ENCODE peak calls at places on chromosomes 16 and 17, in ten cellular contexts. S, R, N, U, A, M, Z, J, W and X are unnamed samples.
A peak's percentile ranks its signal among the peaks of the same experiment; 100 is the strongest.

GRCh38 chr17:50478391-50479361 is at the start of gene RSAD1:
- DNase-seq in S (peak; percentile 93), R (peak; percentile 84), N (peak; percentile 81), U (peak; percentile 86), A (peak; percentile 75), M (peak; percentile 76), Z (peak; percentile 96), J (peak; percentile 69), W (peak; percentile 86), X (peak; percentile 90)

GRCh38 chr17:71496552-71496951 is 624.3 kb upstream of the SOX9 start:
- DNase-seq in S (no peak), R (no peak), N (no peak), U (no peak), A (no peak), M (no peak), Z (no peak), J (no peak), W (no peak), X (no peak)

GRCh38 chr16:8959921-8960787 is 3.6 kb downstream of the USP7 start:
- DNase-seq in S (peak; percentile 46), R (peak; percentile 63), N (no peak), U (no peak), A (no peak), M (no peak), Z (no peak), J (no peak), W (peak; percentile 22), X (no peak)

GRCh38 chr16:10343124-10343760 is 42.6 kb upstream of the ATF7IP2 start:
- DNase-seq in S (no peak), R (no peak), N (no peak), U (no peak), A (no peak), M (no peak), Z (peak; percentile 12), J (no peak), W (no peak), X (no peak)

GRCh38 chr17:32279933-32280716 is 14.5 kb downstream of the RHBDL3 start:
- DNase-seq in S (no peak), R (no peak), N (no peak), U (no peak), A (no peak), M (no peak), Z (no peak), J (no peak), W (no peak), X (no peak)

GRCh38 chr17:50533720-50534148 is 1.2 kb downstream of the EPN3 start:
- DNase-seq in S (no peak), R (no peak), N (no peak), U (no peak), A (no peak), M (no peak), Z (no peak), J (peak; percentile 44), W (no peak), X (peak; percentile 48)

GRCh38 chr17:77886387-77886728 is 72.1 kb upstream of the TNRC6C start:
- DNase-seq in S (no peak), R (peak; percentile 33), N (no peak), U (peak; percentile 8), A (no peak), M (no peak), Z (peak; percentile 33), J (no peak), W (no peak), X (no peak)

GRCh38 chr17:78878871-78879270 is 24.1 kb downstream of the CEP295NL start:
- DNase-seq in S (no peak), R (no peak), N (no peak), U (no peak), A (no peak), M (no peak), Z (no peak), J (no peak), W (no peak), X (no peak)

GRCh38 chr16:54434859-54435258 is 148.3 kb upstream of the IRX3 start:
- DNase-seq in S (no peak), R (no peak), N (no peak), U (no peak), A (no peak), M (no peak), Z (no peak), J (no peak), W (no peak), X (no peak)

GRCh38 chr17:37741334-37742113 is 3.3 kb downstream of the HNF1B start:
- DNase-seq in S (no peak), R (no peak), N (no peak), U (no peak), A (no peak), M (no peak), Z (no peak), J (no peak), W (no peak), X (no peak)

GRCh38 chr17:40464392-40464855 is 21.2 kb downstream of the IGFBP4 start:
- DNase-seq in S (no peak), R (no peak), N (no peak), U (no peak), A (no peak), M (no peak), Z (peak; percentile 79), J (no peak), W (no peak), X (no peak)

GRCh38 chr17:31696184-31696602 is 162.9 kb downstream of the COPRS start:
- DNase-seq in S (no peak), R (no peak), N (no peak), U (no peak), A (no peak), M (no peak), Z (no peak), J (no peak), W (no peak), X (peak; percentile 71)

GRCh38 chr16:1413684-1414531 is 596 bp downstream of the UNKL start:
- DNase-seq in S (peak; percentile 37), R (peak; percentile 74), N (peak; percentile 80), U (peak; percentile 56), A (peak; percentile 45), M (peak; percentile 41), Z (peak; percentile 79), J (no peak), W (peak; percentile 70), X (peak; percentile 29)

GRCh38 chr16:75472908-75473877 is 8.7 kb upstream of the TMEM170A start:
- DNase-seq in S (no peak), R (no peak), N (no peak), U (no peak), A (no peak), M (no peak), Z (no peak), J (no peak), W (no peak), X (no peak)

GRCh38 chr16:84843149-84844048 is 23.6 kb downstream of the CRISPLD2 start:
- DNase-seq in S (no peak), R (no peak), N (no peak), U (no peak), A (no peak), M (no peak), Z (no peak), J (no peak), W (no peak), X (no peak)

GRCh38 chr17:83124871-83125514 is 45.6 kb downstream of the METRNL start:
- DNase-seq in S (no peak), R (peak; percentile 83), N (no peak), U (no peak), A (no peak), M (no peak), Z (no peak), J (no peak), W (no peak), X (no peak)

GRCh38 chr16:11497851-11498289 is 88.8 kb downstream of the LITAF start:
- DNase-seq in S (no peak), R (no peak), N (no peak), U (no peak), A (no peak), M (no peak), Z (peak; percentile 81), J (no peak), W (no peak), X (no peak)

GRCh38 chr17:49403514-49404289 is 11.0 kb downstream of the PHB1 start:
- DNase-seq in S (no peak), R (no peak), N (peak; percentile 3), U (no peak), A (no peak), M (no peak), Z (no peak), J (no peak), W (no peak), X (peak; percentile 68)

GRCh38 chr16:84055801-84056634 is 13.4 kb upstream of the SLC38A8 start:
- DNase-seq in S (no peak), R (no peak), N (no peak), U (no peak), A (no peak), M (no peak), Z (no peak), J (no peak), W (no peak), X (no peak)

GRCh38 chr16:50282010-50282538 is 15.7 kb downstream of the ADCY7 start:
- DNase-seq in S (peak; percentile 98), R (peak; percentile 84), N (peak; percentile 57), U (no peak), A (peak; percentile 40), M (peak; percentile 43), Z (no peak), J (no peak), W (peak; percentile 44), X (peak; percentile 76)

GRCh38 chr17:72843591-72843990 is 248.9 kb downstream of the SLC39A11 start:
- DNase-seq in S (no peak), R (no peak), N (no peak), U (no peak), A (no peak), M (no peak), Z (peak; percentile 46), J (no peak), W (no peak), X (no peak)

GRCh38 chr17:35167046-35167445 is 19.4 kb downstream of the UNC45B start:
- DNase-seq in S (no peak), R (no peak), N (no peak), U (no peak), A (no peak), M (no peak), Z (no peak), J (no peak), W (no peak), X (peak; percentile 68)

GRCh38 chr17:58415371-58416055 is 1.8 kb downstream of the RNF43 start:
- DNase-seq in S (no peak), R (no peak), N (no peak), U (no peak), A (no peak), M (no peak), Z (no peak), J (no peak), W (no peak), X (no peak)

GRCh38 chr16:19169081-19169639 is 1.1 kb downstream of the SYT17 start:
- DNase-seq in S (no peak), R (no peak), N (no peak), U (no peak), A (no peak), M (no peak), Z (no peak), J (no peak), W (no peak), X (peak; percentile 13)